ENCODE peak calls at places on chromosome 10, in eight cellular contexts. R is stimulated activated CD4-positive, alpha-beta T cell treated with anti-CD3 and anti-CD28 coated beads, Interleukin-15, amount 100 ng/mL, for 24 hours; T is SJCRH30; U is naive thymus-derived CD8-positive, alpha-beta T cell; Q is EH; E is substantia nigra; S is GM04504; O is T-helper 17 cell. V is an unnamed sample.

GRCh38 chr10:45443101-45444009 is 69.3 kb downstream of the ALOX5 start:
- DNase-seq in R (no peak), T (no peak), U (no peak), Q (no peak), E (no peak), S (no peak), O (no peak), V (no peak)

GRCh38 chr10:71725998-71726672 is 6.6 kb upstream of the C10orf105 start:
- DNase-seq in R (peak), T (no peak), U (no peak), Q (peak), E (no peak), S (no peak), O (no peak), V (peak)

GRCh38 chr10:29271877-29272276 is 17.0 kb upstream of the LYZL1 start:
- DNase-seq in R (no peak), T (no peak), U (no peak), Q (no peak), E (no peak), S (no peak), O (no peak), V (no peak)

GRCh38 chr10:104267721-104268690 is 978 bp upstream of the GSTO2 start:
- DNase-seq in R (peak), T (no peak), U (no peak), Q (no peak), E (no peak), S (no peak), O (no peak), V (peak)

GRCh38 chr10:91614254-91614624 is 18.6 kb downstream of the PPP1R3C start:
- DNase-seq in R (no peak), T (no peak), U (no peak), Q (peak), E (no peak), S (peak), O (no peak), V (no peak)

GRCh38 chr10:91597397-91597881 is 35.4 kb downstream of the PPP1R3C start:
- DNase-seq in R (no peak), T (peak), U (no peak), Q (peak), E (no peak), S (no peak), O (no peak), V (no peak)

GRCh38 chr10:90605506-90605905 is 252.3 kb downstream of the HTR7 start:
- DNase-seq in R (no peak), T (no peak), U (no peak), Q (no peak), E (no peak), S (no peak), O (no peak), V (no peak)

GRCh38 chr10:132549416-132549815 is 11.8 kb downstream of the INPP5A start:
- DNase-seq in R (no peak), T (no peak), U (no peak), Q (no peak), E (no peak), S (no peak), O (no peak), V (no peak)

GRCh38 chr10:101941871-101942270 is 98.3 kb upstream of the KCNIP2 start:
- DNase-seq in R (no peak), T (no peak), U (no peak), Q (peak), E (no peak), S (no peak), O (no peak), V (no peak)

GRCh38 chr10:62813453-62813852 is 2.7 kb downstream of the EGR2 start:
- DNase-seq in R (peak), T (no peak), U (no peak), Q (no peak), E (no peak), S (no peak), O (no peak), V (no peak)

GRCh38 chr10:29555746-29556481 is 78.9 kb downstream of the SVIL start:
- DNase-seq in R (no peak), T (no peak), U (no peak), Q (peak), E (no peak), S (peak), O (no peak), V (no peak)

GRCh38 chr10:32253300-32253699 is 93.7 kb downstream of the EPC1 start:
- DNase-seq in R (peak), T (no peak), U (no peak), Q (peak), E (no peak), S (no peak), O (no peak), V (no peak)

GRCh38 chr10:58511765-58512469 is 755 bp upstream of the BICC1 start:
- DNase-seq in R (no peak), T (peak), U (no peak), Q (peak), E (no peak), S (no peak), O (no peak), V (no peak)

GRCh38 chr10:13347235-13348156 is 597 bp downstream of the SEPHS1 start:
- DNase-seq in R (peak), T (peak), U (peak), Q (peak), E (peak), S (no peak), O (peak), V (peak)

GRCh38 chr10:62632071-62632809 is 172.3 kb upstream of the ADO start:
- DNase-seq in R (peak), T (peak), U (peak), Q (peak), E (no peak), S (no peak), O (no peak), V (peak)

GRCh38 chr10:117488004-117488403 is 54.5 kb upstream of the EMX2 start:
- DNase-seq in R (no peak), T (no peak), U (no peak), Q (no peak), E (no peak), S (no peak), O (no peak), V (no peak)

GRCh38 chr10:98242823-98243222 is 25.2 kb downstream of the LOXL4 start:
- DNase-seq in R (no peak), T (no peak), U (no peak), Q (peak), E (no peak), S (no peak), O (no peak), V (no peak)

GRCh38 chr10:18122753-18123152 is 17.5 kb upstream of the CACNB2 start:
- DNase-seq in R (no peak), T (no peak), U (no peak), Q (no peak), E (no peak), S (no peak), O (no peak), V (no peak)